ENCODE peak calls at places on chromosomes 11 and 22, in six cellular contexts. N, R, D, L, H and S are unnamed samples.

GRCh38 chr22:40552070-40552469 is 84.4 kb downstream of the MRTFA start:
- DNase-seq in N (no peak), R (no peak), D (no peak), L (no peak), H (peak), S (no peak)

GRCh38 chr22:23263651-23264555 is 83.6 kb downstream of the BCR start:
- DNase-seq in N (no peak), R (no peak), D (peak), L (no peak), H (no peak), S (no peak)

GRCh38 chr22:46381142-46381541 is 45.6 kb downstream of the TRMU start:
- DNase-seq in N (no peak), R (no peak), D (peak), L (no peak), H (no peak), S (no peak)

GRCh38 chr11:73795925-73796632 is 8.4 kb downstream of the MRPL48 start:
- DNase-seq in N (no peak), R (no peak), D (no peak), L (no peak), H (peak), S (no peak)

GRCh38 chr11:132125855-132126841 is 755.7 kb downstream of the NTM start:
- DNase-seq in N (no peak), R (peak), D (peak), L (peak), H (no peak), S (no peak)

GRCh38 chr11:35853871-35854270 is 90.0 kb upstream of the LDLRAD3 start:
- DNase-seq in N (no peak), R (no peak), D (no peak), L (no peak), H (no peak), S (no peak)

GRCh38 chr22:19738664-19739447 is 15.5 kb downstream of the GP1BB start:
- DNase-seq in N (no peak), R (no peak), D (no peak), L (no peak), H (no peak), S (no peak)

GRCh38 chr11:1574256-1575242 is 2.5 kb upstream of the DUSP8 start:
- DNase-seq in N (peak), R (peak), D (peak), L (peak), H (peak), S (no peak)

GRCh38 chr11:122731500-122731913 is 76.0 kb downstream of the UBASH3B start:
- DNase-seq in N (no peak), R (peak), D (no peak), L (no peak), H (no peak), S (no peak)

GRCh38 chr22:23908561-23909205 is 14.5 kb downstream of the MIF start:
- DNase-seq in N (no peak), R (no peak), D (no peak), L (no peak), H (no peak), S (no peak)

GRCh38 chr11:76090821-76091220 is 115.5 kb downstream of the WNT11 start:
- DNase-seq in N (no peak), R (no peak), D (no peak), L (no peak), H (no peak), S (no peak)

GRCh38 chr11:44709281-44709562 is 17.5 kb upstream of the TSPAN18 start:
- DNase-seq in N (no peak), R (no peak), D (no peak), L (no peak), H (no peak), S (no peak)

GRCh38 chr22:32752326-32752725 is 49.2 kb upstream of the TIMP3 start:
- DNase-seq in N (no peak), R (no peak), D (peak), L (no peak), H (no peak), S (no peak)